ENCODE peak calls at places on chromosome 21, in nine cellular contexts. F, J, P, I, W, S, N, M and R are unnamed samples.
A peak's percentile ranks its signal among the peaks of the same experiment; 100 is the strongest.

GRCh38 chr21:35189077-35189863 is 140.2 kb upstream of the RUNX1 start:
- DNase-seq in F (no peak), J (no peak), P (no peak), I (no peak), W (peak; percentile 52), S (peak; percentile 46), N (no peak), M (no peak), R (no peak)

GRCh38 chr21:41059871-41060270 is 108.1 kb upstream of the BACE2 start:
- DNase-seq in F (no peak), J (no peak), P (no peak), I (no peak), W (no peak), S (no peak), N (no peak), M (no peak), R (no peak)

GRCh38 chr21:16145479-16145878 is 415.7 kb downstream of the USP25 start:
- DNase-seq in F (no peak), J (no peak), P (no peak), I (no peak), W (no peak), S (no peak), N (no peak), M (no peak), R (no peak)

GRCh38 chr21:41111681-41112080 is 56.3 kb upstream of the BACE2 start:
- DNase-seq in F (no peak), J (no peak), P (no peak), I (no peak), W (no peak), S (no peak), N (no peak), M (no peak), R (no peak)

GRCh38 chr21:27060190-27060589 is 93.3 kb upstream of the ADAMTS5 start:
- DNase-seq in F (no peak), J (no peak), P (no peak), I (no peak), W (no peak), S (no peak), N (no peak), M (no peak), R (no peak)

GRCh38 chr21:17597680-17598079 is 15.0 kb downstream of the BTG3 start:
- DNase-seq in F (no peak), J (no peak), P (no peak), I (no peak), W (no peak), S (no peak), N (no peak), M (no peak), R (no peak)

GRCh38 chr21:14712121-14712520 is 166.0 kb upstream of the SAMSN1 start:
- DNase-seq in F (no peak), J (no peak), P (no peak), I (no peak), W (no peak), S (no peak), N (no peak), M (no peak), R (no peak)

GRCh38 chr21:42851812-42852665 is 27.3 kb downstream of the WDR4 start:
- DNase-seq in F (no peak), J (no peak), P (no peak), I (no peak), W (no peak), S (no peak), N (no peak), M (no peak), R (no peak)

GRCh38 chr21:26374817-26375216 is 198.3 kb downstream of the CYYR1 start:
- DNase-seq in F (no peak), J (no peak), P (no peak), I (no peak), W (no peak), S (no peak), N (no peak), M (no peak), R (no peak)

GRCh38 chr21:43734131-43734634 is 15.3 kb downstream of the PDXK start:
- DNase-seq in F (peak; percentile 76), J (peak; percentile 62), P (no peak), I (no peak), W (no peak), S (no peak), N (peak; percentile 84), M (no peak), R (peak; percentile 70)

GRCh38 chr21:42151148-42152074 is 67.5 kb upstream of the ABCG1 start:
- DNase-seq in F (no peak), J (no peak), P (peak; percentile 51), I (no peak), W (peak; percentile 19), S (no peak), N (no peak), M (no peak), R (peak; percentile 54)

GRCh38 chr21:17829472-17829871 is 10.3 kb upstream of the C21orf91 start:
- DNase-seq in F (no peak), J (no peak), P (no peak), I (no peak), W (no peak), S (no peak), N (no peak), M (no peak), R (no peak)

GRCh38 chr21:17660862-17661261 is 48.2 kb upstream of the BTG3 start:
- DNase-seq in F (no peak), J (no peak), P (no peak), I (no peak), W (no peak), S (no peak), N (no peak), M (no peak), R (no peak)

GRCh38 chr21:30336596-30336995 is 898 bp downstream of the KRTAP27-1 start:
- DNase-seq in F (no peak), J (no peak), P (no peak), I (no peak), W (no peak), S (no peak), N (no peak), M (no peak), R (no peak)

GRCh38 chr21:38472709-38473108 is 25.6 kb downstream of the ERG start:
- DNase-seq in F (no peak), J (no peak), P (no peak), I (no peak), W (no peak), S (no peak), N (no peak), M (no peak), R (no peak)

GRCh38 chr21:38476385-38476784 is 21.9 kb downstream of the ERG start:
- DNase-seq in F (no peak), J (no peak), P (no peak), I (no peak), W (no peak), S (peak; percentile 43), N (no peak), M (no peak), R (no peak)

GRCh38 chr21:38474796-38475195 is 23.5 kb downstream of the ERG start:
- DNase-seq in F (no peak), J (no peak), P (no peak), I (no peak), W (no peak), S (no peak), N (no peak), M (no peak), R (no peak)

GRCh38 chr21:38475519-38475918 is 22.8 kb downstream of the ERG start:
- DNase-seq in F (no peak), J (no peak), P (no peak), I (no peak), W (no peak), S (no peak), N (no peak), M (no peak), R (no peak)

GRCh38 chr21:38474124-38474523 is 24.2 kb downstream of the ERG start:
- DNase-seq in F (no peak), J (no peak), P (no peak), I (no peak), W (no peak), S (no peak), N (no peak), M (no peak), R (no peak)
- H3K27ac ChIP-seq in F (no peak overlapping the region), J (no peak overlapping the region), P (no peak overlapping the region), I (peak overlapping the region; percentile 80), W (no peak overlapping the region), S (peak overlapping the region; percentile 38), N (no peak overlapping the region), M (no peak overlapping the region), R (no peak overlapping the region)

DNA sequence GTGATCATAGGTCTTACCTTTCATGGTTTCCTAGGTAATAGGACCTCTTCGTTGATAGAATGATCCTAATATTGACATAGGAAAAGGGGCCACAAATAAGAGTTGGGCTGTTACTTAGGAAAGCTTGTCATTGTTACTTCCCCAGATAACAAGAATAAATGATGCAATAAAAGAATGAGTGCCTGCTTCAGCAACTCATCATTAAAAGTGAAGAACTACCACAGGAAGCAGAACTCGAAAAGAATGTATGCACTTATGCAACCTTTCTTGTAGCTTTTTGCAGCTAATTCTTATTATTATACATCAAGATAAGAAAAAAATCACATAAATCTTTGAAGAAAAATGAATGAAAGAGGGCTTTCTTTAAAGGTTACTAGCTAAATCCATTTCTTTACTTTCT is 548.5 kb downstream of the LTN1 start:
- DNase-seq in F (no peak), J (no peak), P (no peak), I (no peak), W (no peak), S (no peak), N (no peak), M (no peak), R (no peak)
- H3K4me1 ChIP-seq in F (no peaks in the 10 kb centered on the region), J (no peaks in the 10 kb centered on the region), P (no peaks in the 10 kb centered on the region), I (no peaks in the 10 kb centered on the region), W (no peaks in the 10 kb centered on the region), S (peaks cover 3% of the 10 kb centered on the region), N (no peaks in the 10 kb centered on the region), M (no peaks in the 10 kb centered on the region), R (no peaks in the 10 kb centered on the region)

DNA sequence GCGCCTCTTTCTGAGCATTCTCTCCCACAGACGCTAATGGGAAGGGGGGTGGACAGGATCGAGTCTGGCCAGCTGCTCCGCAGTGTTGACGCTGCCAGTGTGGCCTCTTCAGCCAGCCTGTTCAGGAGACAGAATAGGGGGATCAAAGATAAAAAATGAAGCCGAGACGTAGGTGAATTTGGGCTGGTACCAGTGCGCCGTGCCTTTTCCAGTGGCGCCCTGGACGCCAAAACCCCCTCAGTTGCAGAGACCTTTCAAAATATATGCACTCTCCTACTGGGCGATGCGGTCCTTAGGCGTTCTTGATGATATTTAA is 1.1 kb downstream of the TTC3 start:
- DNase-seq in F (no peak), J (no peak), P (no peak), I (no peak), W (no peak), S (no peak), N (no peak), M (peak; percentile 4), R (no peak)
- H3K27ac ChIP-seq in F (peak overlapping the region; percentile 99), J (peak overlapping the region; percentile 96), P (peak overlapping the region; percentile 99), I (peak overlapping the region; percentile 99), W (peak overlapping the region; percentile 92), S (peak overlapping the region; percentile 98), N (peak overlapping the region; percentile 99), M (peak overlapping the region; percentile 99), R (peak overlapping the region; percentile 99)

GRCh38 chr21:39024538-39024937 is 158.7 kb downstream of the PSMG1 start:
- DNase-seq in F (no peak), J (no peak), P (no peak), I (no peak), W (no peak), S (no peak), N (no peak), M (no peak), R (no peak)
- H3K4me1 ChIP-seq in F (peaks cover 14% of the 10 kb centered on the region), J (no peaks in the 10 kb centered on the region), P (peaks cover 32% of the 10 kb centered on the region), I (peaks cover 49% of the 10 kb centered on the region), W (peaks cover 30% of the 10 kb centered on the region), S (peaks cover 7% of the 10 kb centered on the region), N (no peaks in the 10 kb centered on the region), M (peaks cover 14% of the 10 kb centered on the region), R (no peaks in the 10 kb centered on the region)

GRCh38 chr21:38416791-38417190 is 81.5 kb downstream of the ERG start:
- DNase-seq in F (no peak), J (no peak), P (no peak), I (no peak), W (no peak), S (no peak), N (no peak), M (no peak), R (no peak)
- H3K27ac ChIP-seq in F (no peak overlapping the region), J (no peak overlapping the region), P (no peak overlapping the region), I (no peak overlapping the region), W (no peak overlapping the region), S (no peak overlapping the region), N (no peak overlapping the region), M (no peak overlapping the region), R (no peak overlapping the region)